ENCODE peak calls at places on chromosomes 7 and 10, in six cellular contexts. G is hepatocyte, N is heart right ventricle, Y is cardiac fibroblast, T is Panc1, U is lower leg skin. L is an unnamed sample.
A peak's percentile ranks its signal among the peaks of the same experiment; 100 is the strongest.

GRCh38 chr7:54888067-54888735 is 129.2 kb upstream of the SEC61G start:
- DNase-seq in N (no peak), T (no peak), G (no peak), Y (no peak), U (no peak), L (no peak)

GRCh38 chr10:113027574-113028392 is 77.7 kb downstream of the TCF7L2 start:
- DNase-seq in T (no peak), U (no peak), N (no peak), G (no peak), Y (no peak), L (no peak)

GRCh38 chr7:30445770-30446169 is 32.8 kb downstream of the NOD1 start:
- DNase-seq in T (no peak), G (peak; percentile 46), Y (peak; percentile 27), U (peak; percentile 60), N (peak; percentile 74), L (peak; percentile 77)

GRCh38 chr10:18437486-18437885 is 213.9 kb downstream of the NSUN6 start:
- DNase-seq in Y (peak; percentile 3), N (no peak), U (no peak), T (no peak), G (no peak), L (no peak)

GRCh38 chr10:18625906-18626305 is 25.5 kb downstream of the NSUN6 start:
- DNase-seq in G (no peak), N (no peak), T (no peak), Y (no peak), U (no peak), L (no peak)

GRCh38 chr7:54967384-54967783 is 51.4 kb upstream of the EGFR start:
- DNase-seq in U (peak; percentile 56), G (peak; percentile 31), N (no peak), T (peak; percentile 74), Y (peak; percentile 69), L (no peak)

GRCh38 chr7:55423277-55423711 is 58.2 kb downstream of the LANCL2 start:
- DNase-seq in G (no peak), T (no peak), U (no peak), Y (peak; percentile 61), N (no peak), L (no peak)

GRCh38 chr10:107790271-107790670 is 625.8 kb upstream of the SORCS1 start:
- DNase-seq in Y (peak; percentile 3), T (no peak), G (no peak), U (no peak), N (no peak), L (no peak)

GRCh38 chr10:76281704-76282103 is 850.3 kb downstream of the LRMDA start:
- DNase-seq in N (no peak), Y (no peak), T (no peak), U (no peak), G (no peak), L (no peak)

GRCh38 chr7:26580666-26581065 is 283.7 kb downstream of the SKAP2 start:
- DNase-seq in G (no peak), T (no peak), Y (no peak), U (no peak), N (no peak), L (no peak)

GRCh38 chr7:128166603-128167315 is 74.3 kb upstream of the LEP start:
- DNase-seq in N (no peak), T (no peak), G (peak; percentile 44), U (no peak), Y (peak; percentile 1), L (no peak)

GRCh38 chr7:111215550-111215949 is 124.6 kb downstream of the LRRN3 start:
- DNase-seq in N (no peak), Y (no peak), T (no peak), G (no peak), U (no peak), L (no peak)

GRCh38 chr7:156820445-156821063 is 72.4 kb downstream of the LMBR1 start:
- DNase-seq in Y (no peak), N (no peak), G (no peak), T (no peak), U (no peak), L (no peak)

GRCh38 chr10:112361951-112362770 is 11.8 kb upstream of the ACSL5 start:
- DNase-seq in T (no peak), G (no peak), U (peak; percentile 69), Y (peak; percentile 55), N (peak; percentile 71), L (no peak)

GRCh38 chr7:129644634-129645230 is 33.2 kb downstream of the NRF1 start:
- DNase-seq in G (peak; percentile 53), N (no peak), Y (peak; percentile 77), T (peak; percentile 39), U (no peak), L (no peak)

GRCh38 chr7:101740981-101741725 is 76.3 kb upstream of the CUX1 start:
- DNase-seq in T (no peak), N (no peak), Y (no peak), U (no peak), G (no peak), L (peak; percentile 51)

GRCh38 chr7:139300390-139300789 is 40.7 kb upstream of the FMC1 start:
- DNase-seq in G (no peak), T (no peak), N (no peak), U (no peak), Y (peak; percentile 31), L (no peak)

GRCh38 chr7:21125297-21125696 is 302.6 kb upstream of the SP4 start:
- DNase-seq in Y (no peak), G (no peak), T (no peak), U (no peak), N (no peak), L (no peak)

GRCh38 chr7:55533050-55533728 is 39.1 kb downstream of the VOPP1 start:
- DNase-seq in T (no peak), N (no peak), Y (peak; percentile 73), U (no peak), G (no peak), L (peak; percentile 95)

GRCh38 chr7:23012797-23013714 is 874 bp downstream of the HYCC1 start:
- DNase-seq in Y (peak; percentile 29), T (no peak), U (no peak), G (peak; percentile 45), N (peak; percentile 30), L (no peak)

GRCh38 chr7:29304756-29305155 is 110.2 kb downstream of the CHN2 start:
- DNase-seq in G (no peak), N (peak; percentile 56), Y (no peak), T (no peak), U (no peak), L (no peak)

GRCh38 chr7:128027485-128027980 is 3.7 kb downstream of the LRRC4 start:
- DNase-seq in G (peak; percentile 64), U (no peak), Y (no peak), N (no peak), T (no peak), L (no peak)

GRCh38 chr7:114051871-114052324 is 133.1 kb upstream of the PPP1R3A start:
- DNase-seq in Y (no peak), G (no peak), T (no peak), N (no peak), U (no peak), L (peak; percentile 16)

GRCh38 chr7:94231333-94231732 is 163.4 kb upstream of the COL1A2 start:
- DNase-seq in Y (no peak), T (no peak), G (no peak), N (no peak), U (no peak), L (no peak)
- H3K4me3 ChIP-seq in Y (no peak overlapping the region), T (no peak overlapping the region), G (no peak overlapping the region), N (no peak overlapping the region), U (no peak overlapping the region), L (no peak overlapping the region)

DNA sequence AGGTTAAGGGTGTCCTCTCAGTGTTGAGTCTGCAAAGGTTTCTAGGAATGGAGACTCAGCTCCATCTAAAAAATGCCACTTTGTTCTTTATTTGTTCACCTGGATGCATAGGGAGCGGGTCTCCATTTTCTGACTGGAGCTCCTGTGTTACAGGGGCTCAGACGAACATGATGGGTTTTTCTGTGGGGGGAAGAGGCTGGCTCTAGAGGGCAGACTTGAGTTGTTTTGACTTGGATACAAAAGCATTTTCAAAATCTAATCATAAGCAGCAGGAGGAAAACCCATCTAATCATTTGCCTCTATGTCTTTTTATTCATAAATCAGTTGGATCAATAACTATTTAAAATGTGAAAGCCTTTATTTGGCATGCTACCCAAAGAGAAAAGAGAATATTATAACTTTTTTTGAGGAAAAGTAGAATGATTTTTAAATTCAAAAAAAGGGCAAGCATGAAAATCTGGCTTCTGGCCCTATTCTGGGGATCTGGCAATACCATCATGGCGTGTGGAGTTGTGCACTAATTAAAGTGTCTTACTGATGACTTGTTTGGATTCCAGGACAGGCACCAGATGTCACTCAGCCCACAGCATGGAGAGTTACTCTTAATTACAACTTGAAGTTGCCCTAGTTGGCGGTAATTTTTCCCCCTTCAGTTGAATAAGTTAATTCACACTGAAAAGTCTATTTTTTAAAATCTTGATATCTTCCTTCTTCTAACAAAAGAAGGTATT is 594.9 kb downstream of the REEP3 start:
- DNase-seq in G (peak; percentile 33), T (no peak), N (peak; percentile 4), Y (peak; percentile 36), U (no peak), L (no peak)
- TF ChIP-seq CTCF in G (peak; percentile 53), T (peak; percentile 76), N (peak; percentile 47), Y (peak; percentile 62), U (no peak), L (peak; percentile 59)

GRCh38 chr7:135981958-135982646 is 4.9 kb upstream of the MTPN start:
- DNase-seq in T (no peak), U (no peak), Y (no peak), G (no peak), N (no peak), L (no peak)

GRCh38 chr7:135977742-135978066 is 545 bp upstream of the MTPN start:
- DNase-seq in N (no peak), U (no peak), T (no peak), G (no peak), Y (no peak), L (no peak)

GRCh38 chr7:135980665-135981180 is 3.6 kb upstream of the MTPN start:
- DNase-seq in T (no peak), N (no peak), Y (peak; percentile 61), U (peak; percentile 21), G (no peak), L (peak; percentile 93)

GRCh38 chr7:135978624-135979023 is 1.5 kb upstream of the MTPN start:
- DNase-seq in G (no peak), U (no peak), T (no peak), Y (no peak), N (no peak), L (no peak)

GRCh38 chr7:135979674-135980660 is 2.8 kb upstream of the MTPN start:
- DNase-seq in N (no peak), U (no peak), Y (peak; percentile 79), T (no peak), G (no peak), L (no peak)
- H3K4me3 ChIP-seq in N (peak overlapping the region; percentile 41), U (no peak overlapping the region), Y (peak overlapping the region; percentile 6), T (no peak overlapping the region), G (no peak overlapping the region), L (peak overlapping the region; percentile 21)

DNA sequence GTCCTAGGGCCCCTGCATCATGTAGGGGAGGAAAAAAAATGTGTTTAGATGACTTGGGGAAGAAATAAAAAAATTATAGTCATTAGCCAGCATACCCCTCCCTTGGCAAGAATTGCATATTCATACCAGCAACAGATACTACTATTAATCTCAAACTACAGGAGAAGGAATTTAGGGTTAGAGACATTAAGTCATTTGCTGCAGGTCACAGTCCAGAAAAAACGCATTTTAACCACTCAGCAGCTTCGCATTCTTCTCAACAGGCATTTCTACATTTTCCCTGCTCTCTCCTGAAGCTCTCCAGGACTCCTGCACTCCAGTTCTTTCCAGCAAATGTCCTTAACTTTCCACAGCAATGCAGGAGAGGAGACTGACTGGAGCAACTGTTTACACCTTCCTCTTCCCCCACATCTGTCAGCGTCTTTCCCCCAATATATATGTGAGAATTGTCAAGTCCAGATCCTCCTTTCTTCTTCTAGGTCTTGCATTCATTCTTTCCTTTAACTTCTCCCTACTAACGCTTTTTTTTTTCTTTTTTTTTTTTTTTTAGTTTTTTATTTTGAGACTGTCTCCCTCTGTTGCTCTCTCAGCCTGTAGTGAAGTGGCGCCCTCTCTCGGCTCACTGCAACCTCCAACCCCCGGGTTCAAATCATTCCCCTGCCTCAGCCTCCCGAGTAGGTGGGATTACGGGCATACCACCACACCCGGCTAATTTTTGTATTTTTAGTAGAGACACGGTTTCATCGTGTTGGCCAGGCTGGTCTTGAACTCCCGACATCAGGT is 35.6 kb downstream of the PRPS1L1 start:
- DNase-seq in U (no peak), Y (peak; percentile 27), N (no peak), T (no peak), G (no peak), L (no peak)
- TF ChIP-seq CTCF in U (no peak), Y (peak; percentile 59), N (no peak), T (peak; percentile 54), G (peak; percentile 37), L (peak; percentile 48)